ENCODE peak calls at places on chromosomes 1 and 21, in five cellular contexts. H, C, T, A and R are unnamed samples.

GRCh38 chr21:42317341-42317741 is 2.1 kb upstream of the TFF3 start:
- DNase-seq in C (no peak), H (no peak), A (no peak), T (no peak), R (peak; percentile 56)

GRCh38 chr1:211133841-211134669 is at the start of gene KCNH1:
- DNase-seq in T (peak; percentile 95), H (peak; percentile 94), C (peak; percentile 59), A (peak; percentile 72), R (peak; percentile 94)

GRCh38 chr1:92922378-92923035 is 38.8 kb downstream of the DIPK1A start:
- DNase-seq in T (no peak), A (no peak), H (no peak), C (no peak), R (no peak)

GRCh38 chr1:111570781-111571181 is 48.8 kb upstream of the RAP1A start:
- DNase-seq in C (peak; percentile 47), A (peak; percentile 22), H (no peak), T (peak; percentile 39), R (peak; percentile 15)

GRCh38 chr1:234553241-234554156 is 56.5 kb downstream of the IRF2BP2 start:
- DNase-seq in H (no peak), T (no peak), A (peak; percentile 44), C (no peak), R (no peak)

GRCh38 chr1:173161510-173162221 is 45.5 kb downstream of the TNFSF4 start:
- DNase-seq in A (no peak), H (no peak), C (no peak), T (no peak), R (no peak)

GRCh38 chr1:160352555-160352954 is 9.4 kb downstream of the NCSTN start:
- DNase-seq in H (no peak), C (no peak), A (no peak), T (no peak), R (no peak)

GRCh38 chr1:160342520-160342919 is 530 bp downstream of the COPA start:
- DNase-seq in A (peak; percentile 19), H (no peak), C (no peak), T (no peak), R (no peak)

GRCh38 chr1:209900734-209901133 is 37.3 kb upstream of the SYT14 start:
- DNase-seq in T (no peak), H (no peak), A (no peak), C (no peak), R (no peak)

GRCh38 chr1:183070923-183071618 is 47.9 kb downstream of the LAMC1 start:
- DNase-seq in T (no peak), C (no peak), A (no peak), H (no peak), R (peak; percentile 11)

GRCh38 chr1:41357451-41358151 is 3.6 kb upstream of the FOXO6 start:
- DNase-seq in C (no peak), A (no peak), T (no peak), H (peak; percentile 85), R (peak; percentile 63)

GRCh38 chr21:27258222-27258621 is 291.3 kb upstream of the ADAMTS5 start:
- DNase-seq in C (no peak), T (no peak), H (no peak), A (no peak), R (no peak)

GRCh38 chr1:227888404-227889046 is 59.2 kb downstream of the WNT9A start:
- DNase-seq in A (no peak), T (no peak), H (no peak), C (no peak), R (no peak)

GRCh38 chr1:37477946-37478345 is 3.6 kb downstream of the ZC3H12A start:
- DNase-seq in C (no peak), H (no peak), A (no peak), T (no peak), R (peak; percentile 67)

GRCh38 chr1:93751391-93752250 is 70.0 kb upstream of the BCAR3 start:
- DNase-seq in A (peak; percentile 64), T (no peak), H (no peak), C (no peak), R (no peak)

GRCh38 chr21:34201441-34201838 is 128.1 kb downstream of the MRPS6 start:
- DNase-seq in T (no peak), A (no peak), C (no peak), H (no peak), R (no peak)
- H3K4me3 ChIP-seq in T (peak overlapping the region; percentile 23), A (no peak overlapping the region), C (peak overlapping the region; percentile 39), H (peak overlapping the region; percentile 48), R (peak overlapping the region; percentile 52)

GRCh38 chr1:3785045-3785444 is 11.3 kb downstream of the LRRC47 start:
- DNase-seq in H (no peak), A (peak; percentile 96), T (no peak), C (no peak), R (peak; percentile 39)
- H3K36me3 ChIP-seq in H (peaks cover 72% of the 10 kb centered on the region), A (peaks cover 69% of the 10 kb centered on the region), T (peaks cover 98% of the 10 kb centered on the region), C (no peaks in the 10 kb centered on the region), R (peaks cover 47% of the 10 kb centered on the region)

GRCh38 chr1:184792450-184792969 is 37.9 kb upstream of the EDEM3 start:
- DNase-seq in A (peak; percentile 87), T (no peak), H (no peak), C (no peak), R (no peak)

GRCh38 chr1:184788970-184789369 is 34.3 kb upstream of the EDEM3 start:
- DNase-seq in C (no peak), A (no peak), H (no peak), T (no peak), R (no peak)

GRCh38 chr1:184789899-184790298 is 35.2 kb upstream of the EDEM3 start:
- DNase-seq in C (no peak), H (no peak), T (no peak), A (no peak), R (no peak)

GRCh38 chr1:184790642-184791041 is 36.0 kb upstream of the EDEM3 start:
- DNase-seq in T (no peak), A (no peak), C (no peak), H (no peak), R (no peak)

GRCh38 chr1:184791199-184791935 is 36.7 kb upstream of the EDEM3 start:
- DNase-seq in H (no peak), T (no peak), C (no peak), A (no peak), R (no peak)
- H3K4me3 ChIP-seq in H (no peak overlapping the region), T (no peak overlapping the region), C (no peak overlapping the region), A (no peak overlapping the region), R (no peak overlapping the region)

GRCh38 chr1:22524481-22524880 is 38.8 kb upstream of the EPHA8 start:
- DNase-seq in H (no peak), T (no peak), A (no peak), C (no peak), R (no peak)
- H3K36me3 ChIP-seq in H (peaks cover 64% of the 10 kb centered on the region), T (peaks cover 73% of the 10 kb centered on the region), A (peaks cover 80% of the 10 kb centered on the region), C (no peaks in the 10 kb centered on the region), R (peaks cover 6% of the 10 kb centered on the region)

DNA sequence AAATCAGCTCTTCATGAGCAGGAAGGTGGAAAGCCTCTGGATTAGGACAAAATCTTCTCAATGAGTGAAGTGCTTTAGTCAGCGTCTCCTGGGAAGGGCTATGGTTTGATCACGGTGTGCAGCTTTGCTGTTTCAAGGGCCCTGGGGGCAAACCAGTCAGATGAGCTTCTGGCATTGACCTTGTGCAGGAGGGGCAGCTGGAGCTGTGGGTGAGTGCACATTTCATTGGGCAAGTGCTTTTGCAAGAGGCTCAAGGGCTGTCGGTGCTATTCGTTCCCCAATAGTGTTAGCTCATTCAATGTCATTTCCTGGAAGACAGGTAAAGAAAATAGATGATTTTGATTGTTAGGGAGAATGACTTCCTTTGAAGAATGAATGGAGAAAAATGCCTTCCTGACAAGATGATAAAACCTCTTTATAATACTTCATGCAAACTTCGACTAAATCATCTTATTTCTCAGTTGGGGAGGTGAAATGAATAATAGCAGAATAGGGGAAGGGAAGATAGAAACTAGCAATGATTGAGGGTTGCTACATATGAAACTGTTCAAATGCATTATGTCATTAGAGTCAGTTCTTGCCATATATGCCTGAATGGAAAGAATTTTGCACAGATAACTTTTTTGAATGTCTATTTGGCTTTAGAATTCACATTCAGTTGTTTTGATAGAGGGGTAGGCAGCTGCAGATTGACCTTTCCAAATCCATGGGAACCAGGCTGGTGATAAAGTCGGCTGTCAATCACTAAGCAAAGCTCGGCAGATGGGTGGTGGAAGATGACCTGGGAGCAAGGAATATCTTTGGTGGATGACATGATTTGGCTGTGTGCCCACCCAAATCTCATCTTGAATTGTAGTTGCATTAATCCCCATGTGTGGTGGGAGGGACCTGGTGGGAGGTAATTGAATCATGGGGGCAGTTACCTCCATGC is 12.9 kb upstream of the DISC1 start:
- DNase-seq in C (peak; percentile 53), T (no peak), A (peak; percentile 9), H (peak; percentile 41), R (no peak)
- H3K4me3 ChIP-seq in C (no peak overlapping the region), T (no peak overlapping the region), A (no peak overlapping the region), H (no peak overlapping the region), R (no peak overlapping the region)